ENCODE peak calls at places on chromosomes 12 and 14, in four cellular contexts. V is H1, I is K562, R is HepG2. U is an unnamed sample.
A peak's percentile ranks its signal among the peaks of the same experiment; 100 is the strongest.

GRCh38 chr12:130591736-130592135 is 124.4 kb downstream of the RIMBP2 start:
- DNase-seq in R (no peak), V (no peak), I (no peak), U (no peak)

GRCh38 chr12:122641976-122642375 is 61.2 kb downstream of the HCAR2 start:
- DNase-seq in R (no peak), V (no peak), I (no peak), U (no peak)

GRCh38 chr14:70398706-70399431 is 18.0 kb downstream of the SYNJ2BP start:
- DNase-seq in I (no peak), R (no peak), V (no peak), U (no peak)

GRCh38 chr12:57771271-57771872 is 533 bp downstream of the METTL1 start:
- DNase-seq in I (peak; percentile 97), R (peak; percentile 87), V (peak; percentile 95), U (peak; percentile 92)

GRCh38 chr12:120736404-120737331 is 11.0 kb downstream of the ACADS start:
- DNase-seq in I (no peak), V (no peak), R (no peak), U (no peak)

GRCh38 chr12:29072631-29073030 is 76.4 kb upstream of the FAR2 start:
- DNase-seq in I (no peak), V (no peak), R (no peak), U (no peak)

GRCh38 chr12:125403145-125403789 is 338.0 kb downstream of the AACS start:
- DNase-seq in I (peak; percentile 58), V (peak; percentile 66), R (peak; percentile 34), U (peak; percentile 87)

GRCh38 chr12:52573306-52573705 is 337 bp downstream of the KRT74 start:
- DNase-seq in I (no peak), V (no peak), R (no peak), U (no peak)

GRCh38 chr14:100580316-100581227 is 6.6 kb downstream of the BEGAIN start:
- DNase-seq in V (no peak), I (no peak), R (no peak), U (no peak)

GRCh38 chr14:100577321-100577985 is 9.8 kb downstream of the BEGAIN start:
- DNase-seq in V (no peak), I (no peak), R (no peak), U (no peak)

GRCh38 chr14:100576091-100577085 is 10.8 kb downstream of the BEGAIN start:
- DNase-seq in V (no peak), I (no peak), R (no peak), U (no peak)

GRCh38 chr14:100578552-100578951 is 8.7 kb downstream of the BEGAIN start:
- DNase-seq in V (no peak), I (no peak), R (no peak), U (no peak)

DNA sequence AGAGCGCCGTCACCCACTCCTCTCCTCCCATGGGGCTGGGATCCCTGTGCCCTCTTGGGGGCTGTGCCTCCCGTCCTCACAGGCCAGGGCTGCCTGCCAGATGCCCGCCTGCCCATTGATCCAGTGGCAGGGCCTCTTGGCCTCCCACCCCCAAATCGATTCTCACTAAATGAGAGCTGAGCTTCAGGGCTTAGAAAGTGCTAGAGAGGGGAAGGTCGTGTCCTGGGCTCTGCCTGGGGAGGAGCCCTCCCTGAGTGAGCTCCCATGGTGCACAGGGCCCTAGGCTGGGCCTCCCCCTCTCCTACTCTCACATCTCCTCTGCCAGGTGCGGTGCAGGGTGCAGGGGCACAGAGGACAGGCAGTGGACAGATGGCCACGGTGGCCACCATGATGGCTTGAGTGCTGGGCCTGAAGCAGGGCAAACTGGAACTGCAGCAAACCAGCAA is 9.2 kb downstream of the BEGAIN start:
- DNase-seq in V (no peak), I (no peak), R (no peak), U (no peak)
- TF ChIP-seq ZNF274 in V (no peak), I (no peak), R (no peak), U (no peak)

DNA sequence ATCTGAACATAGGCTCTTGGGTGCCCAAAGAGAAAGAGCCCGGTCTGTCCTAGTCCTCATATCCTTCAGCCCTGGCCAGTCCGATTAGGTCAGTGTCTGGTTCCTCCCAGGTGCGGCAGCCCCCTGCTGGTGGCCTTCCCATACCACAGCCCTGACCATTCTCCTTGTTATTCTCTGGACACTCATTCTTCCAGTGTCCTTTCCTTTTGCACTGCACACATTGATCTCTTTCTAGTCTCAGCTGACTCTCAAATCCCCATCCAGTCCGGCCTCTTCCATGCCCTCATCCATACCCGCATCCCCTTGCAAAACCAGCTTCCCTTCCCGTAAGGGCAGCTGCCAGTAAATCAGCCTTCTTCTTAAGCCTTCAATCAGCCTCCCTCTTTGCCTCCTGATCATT is 1316.3 kb downstream of the TMEM121 start:
- DNase-seq in I (peak; percentile 14), R (peak; percentile 55), V (no peak), U (no peak)
- H3K4me3 ChIP-seq in I (no peak overlapping the region), R (peak overlapping the region; percentile 50), V (no peak overlapping the region), U (no peak overlapping the region)

DNA sequence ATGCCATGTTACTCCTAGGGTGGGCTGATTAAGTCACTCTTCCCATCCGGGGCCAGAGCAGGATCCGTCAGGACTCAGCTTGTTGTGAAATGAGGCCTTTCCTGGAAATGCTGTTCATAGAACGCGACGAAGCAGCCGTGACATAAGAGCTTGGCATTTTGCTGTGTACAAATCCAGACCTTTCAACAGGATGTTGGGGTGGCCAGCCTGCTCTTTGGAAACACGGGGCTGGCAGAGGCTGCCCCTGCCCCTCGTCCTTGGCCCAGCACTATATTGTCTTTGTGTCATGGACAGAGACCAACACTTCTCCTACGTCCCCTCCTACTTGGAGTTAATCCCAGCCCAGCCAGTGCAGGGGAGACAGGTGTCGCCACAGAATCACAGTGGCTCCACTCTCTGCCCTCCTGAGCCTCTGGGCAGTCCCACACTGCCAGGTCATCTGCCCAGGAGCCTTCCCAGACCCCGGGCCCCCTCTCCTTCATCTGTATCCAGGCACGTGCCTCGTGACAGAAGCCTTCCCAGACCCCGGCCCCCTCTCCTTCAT is 18.6 kb upstream of the EIF5 start:
- DNase-seq in I (peak; percentile 78), V (no peak), R (peak; percentile 74), U (no peak)
- TF ChIP-seq ZNF274 in I (no peak), V (no peak), R (no peak), U (no peak)

DNA sequence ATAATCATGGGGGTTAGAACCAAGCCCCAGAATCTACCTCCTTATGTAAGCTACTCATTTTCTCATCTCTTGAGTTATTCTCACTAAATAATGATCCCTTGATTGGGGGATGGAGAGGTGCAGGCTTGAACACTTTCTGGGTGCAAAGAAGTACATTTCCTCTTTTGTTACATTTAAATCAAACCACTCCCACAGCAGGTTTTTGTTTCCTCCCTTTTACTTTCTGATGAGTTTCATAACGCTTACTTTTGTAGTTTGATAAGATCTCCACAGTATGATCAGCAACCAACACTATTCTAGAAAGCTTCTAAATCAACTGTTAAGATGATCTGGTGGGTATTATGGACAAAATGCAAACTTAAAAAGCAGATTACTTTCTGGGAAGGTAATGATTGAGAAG is 20.5 kb downstream of the VCPKMT start:
- DNase-seq in V (no peak), I (no peak), R (no peak), U (no peak)
- H3K4me3 ChIP-seq in V (no peak overlapping the region), I (no peak overlapping the region), R (no peak overlapping the region), U (no peak overlapping the region)

U was measured in NT2/D1.